ENCODE peak calls at places on chromosomes 11 and 22, in eight cellular contexts. V is vagina; D is CD4-positive, CD25-positive, alpha-beta regulatory T cell; Q is A549; O is stomach; B is GM23338; W is OCI-LY7; U is effector memory CD4-positive, alpha-beta T cell. I is an unnamed sample.
A peak's percentile ranks its signal among the peaks of the same experiment; 100 is the strongest.

GRCh38 chr11:27468209-27468608 is 4.4 kb downstream of the LGR4 start:
- DNase-seq in D (no peak), U (no peak), V (no peak), B (no peak), W (no peak), Q (no peak), O (no peak), I (no peak)

GRCh38 chr22:28141614-28142013 is 222.6 kb upstream of the PITPNB start:
- DNase-seq in W (no peak), Q (no peak), B (no peak), O (no peak), D (no peak), U (no peak), V (no peak), I (no peak)

GRCh38 chr11:65793625-65794400 is 7.0 kb downstream of the OVOL1 start:
- DNase-seq in Q (no peak), B (no peak), W (no peak), D (no peak), O (no peak), U (no peak), V (no peak), I (no peak)

GRCh38 chr22:17672417-17672991 is 33.9 kb downstream of the BCL2L13 start:
- DNase-seq in V (no peak), D (no peak), B (no peak), O (no peak), U (no peak), Q (no peak), W (no peak), I (no peak)

GRCh38 chr11:83025267-83025704 is 46.4 kb downstream of the RAB30 start:
- DNase-seq in Q (no peak), O (no peak), V (no peak), D (peak; percentile 38), B (peak; percentile 22), W (no peak), U (no peak), I (no peak)

GRCh38 chr11:102590646-102591045 is 34.5 kb downstream of the MMP20 start:
- DNase-seq in U (no peak), V (no peak), D (no peak), W (no peak), B (no peak), O (no peak), Q (no peak), I (no peak)

GRCh38 chr11:113683481-113684046 is 22.5 kb downstream of the TMPRSS5 start:
- DNase-seq in D (no peak), W (no peak), B (no peak), O (no peak), Q (no peak), V (no peak), U (no peak), I (no peak)

GRCh38 chr11:65524010-65524746 is 705 bp upstream of the SCYL1 start:
- DNase-seq in U (no peak), B (no peak), Q (no peak), D (no peak), W (no peak), V (no peak), O (no peak), I (no peak)

GRCh38 chr22:29215012-29215860 is 9.5 kb downstream of the EMID1 start:
- DNase-seq in W (no peak), O (no peak), D (no peak), U (no peak), V (no peak), Q (no peak), B (no peak), I (no peak)

GRCh38 chr11:134071766-134072403 is 3.0 kb downstream of the JAM3 start:
- DNase-seq in B (peak; percentile 40), V (no peak), D (no peak), Q (no peak), W (no peak), O (no peak), U (no peak), I (no peak)

GRCh38 chr11:9708544-9708943 is 44.7 kb downstream of the SWAP70 start:
- DNase-seq in B (no peak), W (no peak), V (no peak), Q (no peak), U (no peak), D (no peak), O (no peak), I (no peak)

GRCh38 chr11:64791781-64792291 is 11.2 kb downstream of the MAP4K2 start:
- DNase-seq in D (no peak), O (no peak), Q (no peak), B (no peak), W (no peak), U (no peak), V (no peak), I (no peak)

GRCh38 chr22:38996105-38996504 is 14.0 kb downstream of the APOBEC3B start:
- DNase-seq in B (no peak), O (no peak), Q (no peak), W (no peak), V (no peak), U (no peak), D (no peak), I (no peak)

GRCh38 chr11:101915811-101916291 is 471 bp downstream of the ANGPTL5 start:
- DNase-seq in O (no peak), B (peak; percentile 13), D (peak; percentile 4), Q (peak; percentile 22), V (no peak), U (no peak), W (peak; percentile 77), I (no peak)

GRCh38 chr11:77019976-77020591 is 14.1 kb upstream of the B3GNT6 start:
- DNase-seq in Q (peak; percentile 56), W (no peak), O (no peak), U (no peak), V (no peak), B (no peak), D (no peak), I (no peak)

GRCh38 chr22:19626042-19626560 is 88.2 kb upstream of the SEPTIN5 start:
- DNase-seq in D (no peak), U (no peak), Q (no peak), W (no peak), V (no peak), O (no peak), B (no peak), I (no peak)

GRCh38 chr22:20979243-20979809 is 2.8 kb upstream of the LZTR1 start:
- DNase-seq in B (peak; percentile 100), D (peak; percentile 57), O (peak; percentile 67), W (no peak), V (no peak), Q (no peak), U (peak; percentile 51), I (peak; percentile 49)

DNA sequence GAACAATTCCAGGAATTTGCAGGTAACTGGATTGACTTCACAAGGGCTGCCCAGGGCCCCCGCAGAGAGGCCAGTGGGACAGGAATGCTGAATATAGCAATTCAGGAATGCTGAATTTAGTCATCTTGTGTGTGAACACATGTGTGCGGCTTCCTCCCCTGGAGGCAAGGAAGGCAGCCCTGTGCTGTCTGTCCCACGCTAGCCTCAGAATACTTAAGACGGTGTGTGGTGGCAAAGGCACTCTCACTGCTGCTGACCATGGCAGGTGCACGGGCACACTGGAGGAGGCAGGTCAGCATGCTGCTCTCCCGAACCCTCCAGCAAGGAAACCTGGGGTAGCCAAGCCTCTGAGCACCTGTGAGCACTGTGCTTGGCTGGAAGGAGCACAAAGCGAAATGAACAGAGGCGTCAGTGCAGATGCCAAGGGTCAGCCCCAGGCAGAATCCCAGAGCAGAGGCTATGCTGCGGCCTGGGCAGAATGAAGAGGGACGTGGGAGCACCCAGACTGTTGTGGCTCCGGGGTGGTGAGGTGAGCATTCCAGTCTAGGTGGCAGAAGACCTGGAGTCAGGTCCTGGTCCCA is 2.7 kb downstream of the GNAZ start:
- DNase-seq in D (no peak), B (peak; percentile 64), V (no peak), U (no peak), O (no peak), W (no peak), Q (no peak), I (no peak)
- H3K27ac ChIP-seq in D (no peak overlapping the region), B (no peak overlapping the region), V (no peak overlapping the region), U (no peak overlapping the region), O (no peak overlapping the region), W (no peak overlapping the region), Q (no peak overlapping the region), I (no peak overlapping the region)

DNA sequence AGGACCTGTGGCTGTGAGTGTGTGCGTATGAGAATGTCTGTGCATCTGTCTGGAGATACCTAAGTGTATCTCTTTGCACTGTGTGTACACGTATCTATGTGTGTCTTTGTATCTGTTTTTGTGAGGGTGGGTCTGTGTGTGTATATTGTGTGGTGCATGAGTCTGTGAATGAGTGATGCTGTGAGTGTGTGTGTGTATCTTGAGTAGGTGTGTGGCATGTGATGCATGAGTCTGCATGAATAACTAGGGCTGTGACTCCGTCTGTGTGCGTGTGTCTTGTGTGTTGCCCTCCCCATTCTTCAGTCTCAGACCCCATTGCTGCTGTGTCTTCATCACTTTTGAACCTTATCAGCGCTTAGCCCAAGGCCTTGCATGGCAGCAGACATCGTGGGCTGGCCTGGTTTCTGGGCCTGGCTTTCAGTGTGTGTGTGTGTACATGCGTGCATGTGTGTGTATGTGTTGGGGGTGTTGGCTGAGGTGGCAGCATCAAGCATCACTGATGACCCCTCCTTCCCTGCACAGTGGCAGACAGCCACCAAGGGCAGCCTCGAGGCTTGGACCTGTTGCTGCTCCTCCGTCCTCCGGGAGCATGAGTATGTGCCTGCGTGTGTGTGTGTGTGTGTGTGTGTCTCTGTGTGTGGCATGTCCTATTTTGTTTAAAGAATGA is 1.4 kb downstream of the SGSM1 start:
- DNase-seq in D (no peak), B (peak; percentile 22), Q (no peak), V (no peak), O (no peak), W (no peak), U (no peak), I (no peak)
- H3K4me3 ChIP-seq in D (no peak overlapping the region), B (peak overlapping the region; percentile 98), Q (no peak overlapping the region), V (no peak overlapping the region), O (no peak overlapping the region), W (no peak overlapping the region), U (no peak overlapping the region), I (no peak overlapping the region)

DNA sequence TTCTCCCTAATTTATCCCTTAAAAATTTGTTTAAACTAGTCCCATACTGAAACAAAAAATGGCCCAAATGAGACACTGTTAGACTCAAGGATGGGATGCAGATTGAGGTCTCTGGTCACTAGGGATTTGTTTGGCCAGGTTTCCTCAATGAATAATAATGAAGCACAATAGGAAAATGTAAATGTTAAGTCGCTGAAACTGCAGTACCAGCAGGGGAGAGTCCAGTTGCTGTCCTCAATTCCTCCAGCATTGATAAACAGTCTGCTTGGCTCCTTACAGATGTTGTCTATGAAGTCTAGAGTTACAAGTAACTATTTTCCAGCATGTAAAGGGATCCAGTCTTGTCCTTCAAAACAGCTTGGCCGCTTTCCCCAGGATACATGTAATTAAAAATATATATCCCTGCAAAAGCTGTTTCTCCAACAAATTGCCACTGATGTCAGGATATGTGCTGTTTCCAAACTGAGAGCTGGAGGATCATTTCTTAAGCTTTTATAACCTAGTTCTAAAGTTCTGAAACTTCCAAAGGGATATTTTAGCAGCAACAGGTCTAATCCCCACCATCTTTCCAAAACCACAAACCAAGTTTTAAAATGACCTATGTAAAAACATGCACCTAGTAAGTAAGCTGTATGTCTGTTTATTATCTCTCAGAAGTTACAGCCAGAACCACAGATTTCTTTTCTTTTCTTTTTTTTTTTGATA is 2.1 kb downstream of the FZD4 start:
- DNase-seq in Q (no peak), V (no peak), O (no peak), W (no peak), B (peak; percentile 28), D (no peak), U (no peak), I (no peak)
- H3K4me1 ChIP-seq in Q (peaks cover 9% of the 10 kb centered on the region), V (peaks cover 51% of the 10 kb centered on the region), O (peaks cover 53% of the 10 kb centered on the region), W (peaks cover 4% of the 10 kb centered on the region), B (peaks cover 21% of the 10 kb centered on the region), D (peaks cover 18% of the 10 kb centered on the region), U (peaks cover 9% of the 10 kb centered on the region), I (peaks cover 7% of the 10 kb centered on the region)

GRCh38 chr22:37884420-37884819 is 21.7 kb upstream of the MICALL1 start:
- DNase-seq in W (no peak), V (no peak), D (no peak), Q (no peak), U (no peak), B (no peak), O (no peak), I (no peak)

GRCh38 chr22:37880668-37881440 is 25.2 kb upstream of the MICALL1 start:
- DNase-seq in B (no peak), V (no peak), D (no peak), W (no peak), U (no peak), O (no peak), Q (no peak), I (no peak)
- H3K27ac ChIP-seq in B (no peak overlapping the region), V (no peak overlapping the region), D (no peak overlapping the region), W (no peak overlapping the region), U (no peak overlapping the region), O (no peak overlapping the region), Q (no peak overlapping the region), I (no peak overlapping the region)